ENCODE peak calls at places on chromosomes 1 and 21, in six cellular contexts. Z, Y, E, U, D and V are unnamed samples.

GRCh38 chr21:34889287-34889536 is 159.9 kb downstream of the RUNX1 start:
- DNase-seq in D (peak), U (no peak), Z (no peak), E (peak), Y (peak), V (no peak)

GRCh38 chr1:53715478-53715877 is 23.5 kb downstream of the GLIS1 start:
- DNase-seq in Z (no peak), E (peak), D (no peak), Y (no peak), U (peak), V (no peak)

GRCh38 chr1:194544012-194544411 is 1357.6 kb upstream of the B3GALT2 start:
- DNase-seq in Z (no peak), Y (no peak), D (no peak), U (no peak), E (no peak), V (no peak)

GRCh38 chr1:15187175-15187810 is 33.7 kb downstream of the TMEM51 start:
- DNase-seq in U (no peak), D (no peak), Y (no peak), Z (no peak), E (no peak), V (no peak)

GRCh38 chr1:18766328-18766727 is 93.1 kb downstream of the TAS1R2 start:
- DNase-seq in E (no peak), D (no peak), Y (no peak), Z (no peak), U (no peak), V (no peak)

GRCh38 chr1:175600721-175601440 is 142.5 kb downstream of the TNR start:
- DNase-seq in Z (no peak), U (peak), D (no peak), Y (no peak), E (no peak), V (no peak)

GRCh38 chr1:229855999-229856650 is 210.9 kb upstream of the GALNT2 start:
- DNase-seq in E (no peak), Y (no peak), D (no peak), U (peak), Z (no peak), V (no peak)

GRCh38 chr21:20790113-20790512 is 208.1 kb upstream of the NCAM2 start:
- DNase-seq in Z (no peak), E (peak), Y (no peak), D (no peak), U (no peak), V (no peak)

GRCh38 chr1:55378582-55378981 is 163.4 kb upstream of the USP24 start:
- DNase-seq in E (peak), Y (no peak), Z (peak), D (peak), U (peak), V (no peak)

GRCh38 chr1:100304921-100305320 is 38.9 kb downstream of the RTCA start:
- DNase-seq in D (no peak), Z (no peak), E (no peak), Y (no peak), U (no peak), V (no peak)

GRCh38 chr1:243260221-243260880 is 4.5 kb downstream of the SDCCAG8 start:
- DNase-seq in Z (no peak), D (no peak), Y (no peak), E (no peak), U (no peak), V (no peak)

GRCh38 chr1:87766737-87767136 is 438.1 kb downstream of the LMO4 start:
- DNase-seq in D (no peak), U (no peak), E (no peak), Y (no peak), Z (no peak), V (no peak)

GRCh38 chr1:109620396-109620817 is 770 bp downstream of the AMPD2 start:
- DNase-seq in D (no peak), E (peak), Y (no peak), Z (no peak), U (no peak), V (no peak)

GRCh38 chr1:25891606-25892005 is 14.6 kb downstream of the STMN1 start:
- DNase-seq in E (no peak), U (no peak), Y (no peak), D (no peak), Z (no peak), V (no peak)

GRCh38 chr1:60765204-60765603 is 317.2 kb upstream of the NFIA start:
- DNase-seq in U (peak), D (peak), E (peak), Z (no peak), Y (no peak), V (no peak)
- TF ChIP-seq CTCF in U (peak), D (no peak), E (peak), Z (no peak), Y (no peak), V (peak)

DNA sequence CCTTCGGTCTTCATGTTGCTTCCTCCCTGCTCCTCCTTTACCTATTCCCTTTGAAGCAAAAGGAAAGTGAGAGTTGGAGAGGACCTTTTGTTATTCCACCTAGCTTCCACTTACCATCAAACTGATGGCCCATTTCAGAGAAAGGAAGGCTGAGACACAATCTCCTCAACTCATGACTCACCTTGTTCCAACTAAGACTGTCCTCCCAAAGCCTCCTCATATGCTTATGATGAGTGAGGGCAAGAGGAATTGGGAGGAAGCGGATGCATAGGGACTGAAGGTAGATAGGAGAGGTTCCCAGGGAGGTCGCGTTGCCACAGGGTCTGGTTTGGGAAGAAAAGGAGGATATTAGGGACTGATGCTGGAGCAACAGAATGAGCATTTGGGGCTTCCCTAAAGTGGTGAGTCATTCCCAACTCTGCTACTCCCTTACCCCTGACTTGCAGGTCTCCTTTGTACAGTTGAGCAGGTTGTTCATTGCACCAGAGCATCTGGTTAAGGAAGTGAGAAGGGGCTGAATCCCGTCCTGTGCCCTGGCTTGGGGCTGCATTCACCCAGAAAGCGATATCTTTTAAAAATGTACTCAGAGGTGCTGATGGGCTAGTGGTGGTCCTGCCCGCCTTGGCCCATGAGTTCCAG is 35.0 kb downstream of the LGR6 start:
- DNase-seq in U (no peak), Z (no peak), Y (no peak), E (no peak), D (no peak), V (no peak)
- H3K27ac ChIP-seq in U (no peak), Z (peak), Y (no peak), E (no peak), D (no peak), V (no peak)

GRCh38 chr1:149936992-149937705 is 470 bp upstream of the MTMR11 start:
- DNase-seq in E (peak), D (no peak), Y (no peak), U (no peak), Z (no peak), V (no peak)
- TF ChIP-seq CTCF in E (no peak), D (no peak), Y (no peak), U (no peak), Z (no peak), V (no peak)

GRCh38 chr1:172399369-172400072 is 21.0 kb upstream of the C1orf105 start:
- DNase-seq in Y (no peak), U (peak), Z (peak), D (peak), E (peak), V (peak)
- H3K27ac ChIP-seq in Y (no peak), U (no peak), Z (peak), D (peak), E (no peak), V (peak)

GRCh38 chr1:225343618-225344017 is 84.2 kb downstream of the LBR start:
- DNase-seq in E (peak), D (no peak), Z (no peak), U (peak), Y (no peak), V (no peak)
- TF ChIP-seq CTCF in E (peak), D (no peak), Z (no peak), U (peak), Y (peak), V (no peak)

GRCh38 chr1:172394811-172395210 is 25.7 kb upstream of the C1orf105 start:
- DNase-seq in Y (no peak), U (no peak), E (no peak), D (no peak), Z (no peak), V (no peak)
- H3K27ac ChIP-seq in Y (peak), U (no peak), E (peak), D (no peak), Z (peak), V (peak)

GRCh38 chr1:27973771-27974452 is 14.1 kb downstream of the XKR8 start:
- DNase-seq in Y (no peak), E (no peak), Z (no peak), D (no peak), U (no peak), V (no peak)

GRCh38 chr1:27980216-27980820 is 20.5 kb downstream of the XKR8 start:
- DNase-seq in E (no peak), D (no peak), Y (no peak), Z (no peak), U (no peak), V (no peak)

GRCh38 chr1:27981146-27981545 is 21.4 kb downstream of the XKR8 start:
- DNase-seq in Z (no peak), D (no peak), E (no peak), U (no peak), Y (no peak), V (no peak)

GRCh38 chr1:27979151-27979858 is 19.5 kb downstream of the XKR8 start:
- DNase-seq in E (peak), Y (no peak), U (peak), D (no peak), Z (no peak), V (no peak)

GRCh38 chr1:27979859-27980201 is 20.1 kb downstream of the XKR8 start:
- DNase-seq in D (no peak), Z (no peak), E (no peak), U (no peak), Y (no peak), V (no peak)
- TF ChIP-seq CTCF in D (no peak), Z (no peak), E (no peak), U (peak), Y (peak), V (no peak)

DNA sequence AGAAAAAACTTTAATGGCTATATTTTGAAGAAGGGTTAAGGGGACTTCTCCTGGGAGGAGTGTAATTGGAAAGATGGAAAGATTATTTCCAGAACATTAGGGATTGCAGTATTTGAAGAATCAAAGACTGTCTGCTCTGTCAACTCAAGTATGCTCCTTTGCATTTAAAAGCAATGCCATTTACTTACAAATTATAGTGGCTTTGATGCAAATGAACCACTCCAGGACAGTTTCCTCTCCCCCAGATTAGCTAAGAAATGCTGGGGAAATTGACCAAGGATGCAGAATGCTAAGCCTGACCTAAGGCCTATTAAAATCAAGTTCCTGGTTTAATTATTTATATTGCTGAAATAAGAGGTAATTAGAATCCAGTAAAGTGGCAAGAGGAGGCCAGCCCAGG is 110.5 kb upstream of the CAMK1G start:
- DNase-seq in U (no peak), D (no peak), E (no peak), Z (no peak), Y (no peak), V (no peak)
- H3K27ac ChIP-seq in U (no peak), D (no peak), E (no peak), Z (no peak), Y (no peak), V (no peak)

DNA sequence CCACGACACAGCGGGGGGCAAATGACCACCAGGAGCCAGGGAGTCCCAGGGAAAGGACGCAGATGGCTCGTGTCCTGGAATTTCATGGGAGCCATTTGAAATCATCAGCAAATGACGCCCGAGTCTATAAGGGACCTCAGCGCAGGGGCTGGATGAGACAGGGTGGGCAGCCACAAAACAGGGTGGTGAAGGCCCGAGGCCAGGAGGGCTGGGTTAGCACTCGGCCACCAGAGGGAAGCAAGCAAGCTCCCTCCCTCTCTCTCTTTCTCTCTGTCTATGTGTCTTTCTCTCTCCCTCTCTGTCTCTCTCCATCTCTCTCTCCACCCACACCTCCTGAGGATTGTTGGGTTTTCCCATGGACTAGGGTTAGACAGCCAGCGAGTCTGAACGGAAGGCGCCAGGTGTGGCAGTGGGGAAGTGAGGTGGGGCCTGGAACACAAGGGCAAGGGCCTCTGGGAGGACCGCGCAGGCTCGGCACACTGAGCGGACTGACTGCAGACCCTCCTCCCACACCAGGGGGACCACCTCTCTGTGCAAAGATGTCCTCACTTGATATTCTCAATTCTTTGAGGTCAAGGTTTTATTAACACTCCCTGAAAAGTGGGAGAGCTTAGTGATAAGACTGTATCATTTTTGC is 73.8 kb upstream of the TMPRSS2 start:
- DNase-seq in Y (no peak), E (no peak), D (peak), U (no peak), Z (peak), V (no peak)
- TF ChIP-seq CTCF in Y (no peak), E (no peak), D (no peak), U (no peak), Z (no peak), V (no peak)

DNA sequence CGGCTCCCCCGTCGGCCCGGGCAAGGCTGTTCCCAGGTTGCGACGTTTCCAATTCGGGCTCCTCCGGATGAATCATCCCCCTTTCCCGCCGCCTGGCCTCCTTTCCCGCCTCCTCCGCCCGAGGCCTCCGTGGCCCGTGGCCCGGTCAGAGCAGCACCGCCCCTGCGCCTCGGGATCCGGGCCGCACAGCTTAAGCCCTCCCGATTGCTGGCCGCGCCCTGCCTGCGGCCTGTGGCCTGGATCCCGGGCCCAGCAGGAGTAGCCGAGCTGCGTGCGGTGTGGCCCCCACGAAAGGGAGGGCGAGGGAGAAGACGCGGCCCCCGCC is 1.1 kb downstream of the TMEM200B start:
- DNase-seq in U (no peak), Z (no peak), E (peak), Y (no peak), D (peak), V (no peak)
- H3K27ac ChIP-seq in U (no peak), Z (peak), E (peak), Y (no peak), D (peak), V (peak)